ENCODE peak calls at places on chromosome X, in five cellular contexts. A is lower leg skin; Z is naive thymus-derived CD4-positive, alpha-beta T cell; O is activated CD4-positive, alpha-beta T cell treated with anti-CD3 and anti-CD28 coated beads, Interleukin-2, amount 10 ng/mL, durations not matched to agents 24 days and 14 days; K is substantia nigra. G is an unnamed sample.

GRCh38 chrX:110258552-110258951 is 59.3 kb downstream of the AMMECR1 start:
- DNase-seq in A (no peak), Z (no peak), O (no peak), K (no peak), G (no peak)

GRCh38 chrX:151085207-151085606 is 91.2 kb upstream of the GPR50 start:
- DNase-seq in A (no peak), Z (no peak), O (no peak), K (no peak), G (no peak)

GRCh38 chrX:116972362-116972761 is 509.6 kb upstream of the CT83 start:
- DNase-seq in A (no peak), Z (no peak), O (no peak), K (no peak), G (no peak)

GRCh38 chrX:121869876-121870477 is 822.6 kb downstream of the GLUD2 start:
- DNase-seq in A (no peak), Z (no peak), O (no peak), K (no peak), G (no peak)

GRCh38 chrX:102934624-102935023 is 2.4 kb upstream of the RAB40AL start:
- DNase-seq in A (no peak), Z (no peak), O (peak), K (no peak), G (no peak)

GRCh38 chrX:131752493-131753198 is 208.8 kb downstream of the OR13H1 start:
- DNase-seq in A (peak), Z (peak), O (no peak), K (peak), G (no peak)

GRCh38 chrX:17078031-17078730 is 131.7 kb downstream of the REPS2 start:
- DNase-seq in A (no peak), Z (no peak), O (no peak), K (no peak), G (no peak)

GRCh38 chrX:413322-414201 is 26.9 kb upstream of the PPP2R3B start:
- DNase-seq in A (no peak), Z (no peak), O (no peak), K (no peak), G (peak)

GRCh38 chrX:3231766-3232165 is 114.7 kb downstream of the MXRA5 start:
- DNase-seq in A (no peak), Z (no peak), O (no peak), K (no peak), G (no peak)

GRCh38 chrX:30659421-30659820 is 6.2 kb downstream of the GK start:
- DNase-seq in A (no peak), Z (no peak), O (peak), K (no peak), G (no peak)

GRCh38 chrX:49160908-49161307 is 1.6 kb upstream of the MAGIX start:
- DNase-seq in A (no peak), Z (no peak), O (no peak), K (no peak), G (no peak)

GRCh38 chrX:31590581-31591113 is 518.8 kb upstream of the FTHL17 start:
- DNase-seq in A (no peak), Z (no peak), O (no peak), K (no peak), G (no peak)

GRCh38 chrX:129760155-129760554 is 19.6 kb upstream of the SASH3 start:
- DNase-seq in A (no peak), Z (no peak), O (no peak), K (no peak), G (peak)

GRCh38 chrX:100494570-100494969 is 84.5 kb upstream of the PCDH19 start:
- DNase-seq in A (no peak), Z (no peak), O (no peak), K (no peak), G (no peak)

GRCh38 chrX:12441376-12442128 is 303.3 kb downstream of the FRMPD4 start:
- DNase-seq in A (no peak), Z (no peak), O (no peak), K (no peak), G (no peak)

GRCh38 chrX:107823456-107823855 is 2.2 kb upstream of the MID2 start:
- DNase-seq in A (no peak), Z (no peak), O (no peak), K (no peak), G (no peak)

GRCh38 chrX:136759968-136760367 is 20.8 kb downstream of the ARHGEF6 start:
- DNase-seq in A (no peak), Z (no peak), O (peak), K (no peak), G (no peak)

GRCh38 chrX:114583646-114584433 is at the start of gene HTR2C:
- DNase-seq in A (no peak), Z (no peak), O (no peak), K (no peak), G (no peak)

GRCh38 chrX:17550011-17550410 is 175.0 kb downstream of the NHS start:
- DNase-seq in A (peak), Z (no peak), O (no peak), K (no peak), G (no peak)

GRCh38 chrX:102957751-102958150 is 20.7 kb downstream of the RAB40AL start:
- DNase-seq in A (no peak), Z (no peak), O (no peak), K (no peak), G (no peak)

GRCh38 chrX:27675493-27675892 is 85.3 kb downstream of the DCAF8L2 start:
- DNase-seq in A (no peak), Z (no peak), O (no peak), K (no peak), G (no peak)

GRCh38 chrX:13339607-13340006 is 19.8 kb upstream of the ATXN3L start:
- DNase-seq in A (no peak), Z (no peak), O (no peak), K (no peak), G (no peak)

GRCh38 chrX:136546369-136546768 is 14.4 kb downstream of the VGLL1 start:
- DNase-seq in A (no peak), Z (no peak), O (peak), K (no peak), G (no peak)

GRCh38 chrX:121641560-121641959 is 594.1 kb downstream of the GLUD2 start:
- DNase-seq in A (no peak), Z (no peak), O (no peak), K (no peak), G (no peak)

GRCh38 chrX:130771648-130772312 is 131.2 kb downstream of the ENOX2 start:
- DNase-seq in A (no peak), Z (no peak), O (no peak), K (no peak), G (no peak)

GRCh38 chrX:2692221-2693122 is 1.4 kb downstream of the CD99 start:
- DNase-seq in A (peak), Z (no peak), O (peak), K (no peak), G (peak)

GRCh38 chrX:132652871-132653270 is 164.0 kb upstream of the MBNL3 start:
- DNase-seq in A (no peak), Z (no peak), O (no peak), K (no peak), G (no peak)

GRCh38 chrX:17616936-17617335 is 120.4 kb upstream of the SCML1 start:
- DNase-seq in A (no peak), Z (no peak), O (no peak), K (no peak), G (no peak)

GRCh38 chrX:33817266-33817665 is 314.8 kb downstream of the FAM47A start:
- DNase-seq in A (no peak), Z (no peak), O (no peak), K (no peak), G (no peak)

GRCh38 chrX:45368705-45369104 is 168.0 kb upstream of the DIPK2B start:
- DNase-seq in A (no peak), Z (no peak), O (no peak), K (no peak), G (no peak)

GRCh38 chrX:20378291-20378920 is 111.7 kb upstream of the RPS6KA3 start:
- DNase-seq in A (no peak), Z (no peak), O (peak), K (no peak), G (no peak)